ENCODE peak calls at places on chromosomes 1 and 21, in ten cellular contexts. A, E, N, S, D, W, J, M, I and K are unnamed samples.

GRCh38 chr1:152906023-152906565 is 2.3 kb upstream of the IVL start:
- DNase-seq in A (no peak), E (no peak), N (peak), S (no peak), D (peak), W (no peak), J (no peak), M (peak), I (no peak), K (peak)

GRCh38 chr1:175073054-175073453 is 5.4 kb downstream of the TNN start:
- DNase-seq in A (no peak), E (no peak), N (no peak), S (no peak), D (no peak), W (no peak), J (no peak), M (no peak), I (no peak), K (peak)

GRCh38 chr21:14096577-14096976 is 114.2 kb downstream of the LIPI start:
- DNase-seq in A (no peak), E (no peak), N (no peak), S (no peak), D (no peak), W (no peak), J (no peak), M (no peak), I (no peak), K (no peak)

GRCh38 chr21:32812035-32812434 is 40.5 kb upstream of the PAXBP1 start:
- DNase-seq in A (no peak), E (no peak), N (no peak), S (no peak), D (no peak), W (no peak), J (no peak), M (peak), I (no peak), K (no peak)

GRCh38 chr1:25958475-25958874 is 39.4 kb downstream of the PAFAH2 start:
- DNase-seq in A (no peak), E (no peak), N (no peak), S (peak), D (peak), W (no peak), J (no peak), M (peak), I (no peak), K (no peak)

GRCh38 chr1:29156543-29157268 is 25.0 kb downstream of the SRSF4 start:
- DNase-seq in A (no peak), E (no peak), N (no peak), S (no peak), D (no peak), W (peak), J (peak), M (peak), I (no peak), K (no peak)

GRCh38 chr21:40386301-40386911 is 460.6 kb downstream of the DSCAM start:
- DNase-seq in A (no peak), E (no peak), N (no peak), S (no peak), D (no peak), W (peak), J (peak), M (no peak), I (peak), K (peak)

GRCh38 chr1:81799939-81800740 is 594 bp upstream of the ADGRL2 start:
- DNase-seq in A (peak), E (no peak), N (peak), S (peak), D (peak), W (peak), J (peak), M (peak), I (no peak), K (peak)

GRCh38 chr21:32186843-32187242 is 92.0 kb downstream of the MIS18A start:
- DNase-seq in A (no peak), E (no peak), N (no peak), S (no peak), D (no peak), W (no peak), J (no peak), M (no peak), I (no peak), K (no peak)

GRCh38 chr1:118978914-118979701 is 9.0 kb downstream of the TBX15 start:
- DNase-seq in A (no peak), E (no peak), N (no peak), S (no peak), D (no peak), W (no peak), J (no peak), M (no peak), I (no peak), K (no peak)

GRCh38 chr1:14441302-14441741 is 157.2 kb upstream of the KAZN start:
- DNase-seq in A (peak), E (no peak), N (no peak), S (peak), D (no peak), W (no peak), J (no peak), M (peak), I (no peak), K (peak)

DNA sequence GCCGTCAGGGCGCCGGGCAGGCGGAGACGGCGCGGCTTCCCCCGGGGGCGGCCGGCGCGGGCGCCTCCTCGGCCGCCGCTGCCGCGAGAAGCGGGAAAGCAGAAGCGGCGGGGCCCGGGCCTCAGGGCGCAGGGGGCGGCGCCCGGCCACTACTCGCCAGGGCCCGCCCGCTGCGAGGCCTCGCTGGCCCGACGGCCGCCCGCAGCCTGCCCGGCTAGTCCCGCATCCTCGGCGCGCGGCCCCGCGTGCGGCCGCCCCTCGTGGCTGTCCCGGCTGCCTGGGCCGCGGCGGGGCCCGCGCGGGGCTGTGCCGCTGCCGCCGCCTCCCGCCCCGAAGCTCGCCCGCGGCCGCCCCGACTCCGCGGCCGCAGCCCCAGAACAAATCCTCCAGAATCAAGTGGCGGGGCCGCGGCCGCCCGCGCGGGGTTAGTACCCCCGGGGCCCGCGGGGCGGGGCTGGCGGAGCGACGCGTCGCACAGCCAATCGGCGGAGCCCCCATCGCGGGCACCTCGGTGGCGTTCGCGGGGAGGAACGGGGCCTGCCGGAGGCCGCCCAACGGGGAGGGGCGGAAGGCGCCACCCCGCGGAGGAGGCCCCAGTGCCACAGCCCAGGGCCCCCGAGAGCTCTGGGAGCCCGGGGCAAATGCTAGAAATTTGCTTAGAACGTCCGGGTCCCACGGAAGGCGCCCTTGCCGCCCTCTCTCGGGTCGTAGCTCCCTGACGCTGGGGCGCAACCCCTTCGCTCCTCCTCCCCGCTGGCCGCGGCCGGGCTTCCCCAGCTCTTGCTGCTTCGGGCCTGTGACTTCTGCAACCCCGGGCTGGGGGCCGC is at the start of gene RUNX3:
- DNase-seq in A (no peak), E (no peak), N (peak), S (no peak), D (no peak), W (peak), J (peak), M (no peak), I (peak), K (no peak)
- TF ChIP-seq CTCF in A (no peak), E (no peak), N (no peak), S (no peak), D (no peak), W (no peak), J (no peak), M (no peak), I (no peak), K (no peak)

DNA sequence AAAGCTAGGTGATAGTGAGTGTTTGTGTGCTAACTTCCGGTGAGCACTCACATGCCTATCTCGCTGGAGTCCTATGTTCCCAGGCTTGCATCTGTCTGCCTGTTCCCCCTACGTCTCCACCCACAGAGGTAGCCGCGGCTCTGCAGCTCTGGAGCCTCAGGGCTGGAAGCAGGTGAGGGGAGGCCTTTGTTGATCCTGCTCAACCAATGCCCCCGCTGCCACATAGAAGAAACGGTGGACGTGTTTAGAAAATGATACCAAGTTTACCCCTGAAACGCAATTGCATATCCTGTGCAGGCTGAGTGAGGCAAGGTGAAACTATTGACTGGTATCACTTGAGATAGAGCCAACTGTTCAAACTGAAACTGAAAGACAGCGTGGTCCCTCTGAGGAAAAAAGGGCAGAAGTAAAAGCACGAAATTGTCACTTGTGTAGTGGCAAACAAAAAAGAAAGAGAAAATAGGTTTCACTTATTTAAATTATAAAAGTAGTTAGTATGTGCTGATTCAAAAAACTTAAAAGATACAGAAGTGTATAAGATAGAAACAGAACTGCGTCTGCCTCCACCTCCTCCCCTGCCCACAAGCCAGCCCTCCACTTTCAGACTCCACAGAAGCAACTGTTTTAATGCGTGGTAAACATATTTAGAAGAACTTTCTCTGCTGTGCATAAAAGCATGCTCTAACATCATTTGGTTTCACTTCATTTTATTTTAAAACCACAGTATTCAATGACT is 38.6 kb upstream of the ETS2 start:
- DNase-seq in A (no peak), E (no peak), N (peak), S (no peak), D (no peak), W (no peak), J (peak), M (no peak), I (peak), K (peak)
- TF ChIP-seq CTCF in A (no peak), E (no peak), N (no peak), S (no peak), D (no peak), W (no peak), J (no peak), M (no peak), I (no peak), K (no peak)

GRCh38 chr1:40197656-40198055 is 36.5 kb downstream of the RLF start:
- DNase-seq in A (no peak), E (no peak), N (no peak), S (no peak), D (no peak), W (no peak), J (no peak), M (no peak), I (no peak), K (no peak)
- TF ChIP-seq CTCF in A (peak), E (no peak), N (no peak), S (peak), D (peak), W (no peak), J (no peak), M (peak), I (peak), K (peak)

GRCh38 chr1:51957618-51958017 is 32.9 kb downstream of the RAB3B start:
- DNase-seq in A (no peak), E (no peak), N (no peak), S (no peak), D (no peak), W (no peak), J (peak), M (no peak), I (no peak), K (no peak)
- TF ChIP-seq CTCF in A (no peak), E (no peak), N (no peak), S (no peak), D (no peak), W (no peak), J (no peak), M (no peak), I (no peak), K (no peak)

GRCh38 chr1:3471356-3472087 is 17.1 kb downstream of the ARHGEF16 start:
- DNase-seq in A (no peak), E (no peak), N (no peak), S (no peak), D (peak), W (peak), J (no peak), M (peak), I (no peak), K (peak)
- TF ChIP-seq CTCF in A (peak), E (no peak), N (no peak), S (peak), D (peak), W (no peak), J (no peak), M (peak), I (no peak), K (peak)

DNA sequence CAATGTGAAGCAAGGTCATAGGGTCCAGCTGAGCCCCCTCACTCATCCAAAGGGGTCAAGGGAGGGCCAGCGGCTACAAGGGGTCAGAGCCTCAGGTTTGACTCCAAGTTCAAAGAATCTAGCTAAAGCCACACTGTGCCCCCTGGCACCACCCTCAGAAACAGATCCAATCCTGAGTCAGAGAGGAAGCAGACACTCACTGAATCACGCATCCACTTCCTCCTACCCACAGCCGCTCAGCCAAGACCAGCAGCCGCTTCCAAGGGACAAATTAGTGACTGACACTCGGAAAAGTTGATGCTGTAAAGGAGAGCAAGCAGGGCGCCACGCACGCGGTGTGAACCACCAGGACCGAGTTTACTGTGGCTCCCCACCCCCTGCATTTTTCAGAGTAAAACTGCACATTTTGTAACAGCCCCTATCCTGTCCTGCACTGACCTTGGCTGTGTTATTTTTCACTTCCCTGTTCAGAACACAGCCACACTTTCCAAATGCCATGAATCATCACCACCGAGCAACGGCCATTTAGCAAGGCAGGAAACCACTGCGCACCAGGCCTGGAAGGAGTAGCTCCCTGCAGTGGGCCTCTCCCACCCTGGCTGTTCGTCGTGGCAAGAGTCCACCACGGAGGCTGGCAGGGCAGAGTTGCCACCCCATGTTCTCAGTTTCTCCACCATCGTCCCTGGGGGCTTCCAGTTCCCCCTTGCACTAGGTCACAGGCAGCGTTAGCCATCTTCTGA is 147.8 kb downstream of the TOMM20 start:
- DNase-seq in A (peak), E (peak), N (peak), S (no peak), D (peak), W (peak), J (peak), M (peak), I (peak), K (peak)
- TF ChIP-seq CTCF in A (no peak), E (no peak), N (no peak), S (no peak), D (no peak), W (no peak), J (no peak), M (no peak), I (no peak), K (no peak)

GRCh38 chr1:185363205-185363604 is 46.2 kb upstream of the IVNS1ABP start:
- DNase-seq in A (no peak), E (no peak), N (no peak), S (no peak), D (no peak), W (no peak), J (no peak), M (no peak), I (no peak), K (no peak)
- TF ChIP-seq CTCF in A (no peak), E (no peak), N (no peak), S (no peak), D (no peak), W (no peak), J (no peak), M (no peak), I (no peak), K (no peak)

GRCh38 chr1:217780993-217781392 is 149.8 kb downstream of the SPATA17 start:
- DNase-seq in A (no peak), E (no peak), N (no peak), S (no peak), D (no peak), W (no peak), J (no peak), M (no peak), I (no peak), K (no peak)
- TF ChIP-seq CTCF in A (no peak), E (no peak), N (no peak), S (no peak), D (no peak), W (no peak), J (no peak), M (no peak), I (no peak), K (no peak)

GRCh38 chr1:27349784-27350672 is 8.2 kb downstream of the SYTL1 start:
- DNase-seq in A (no peak), E (no peak), N (no peak), S (peak), D (peak), W (peak), J (peak), M (peak), I (no peak), K (no peak)

GRCh38 chr1:27353166-27353565 is 11.3 kb downstream of the SYTL1 start:
- DNase-seq in A (no peak), E (no peak), N (no peak), S (no peak), D (no peak), W (no peak), J (no peak), M (no peak), I (no peak), K (no peak)

GRCh38 chr1:27351541-27352107 is 9.8 kb downstream of the SYTL1 start:
- DNase-seq in A (no peak), E (no peak), N (no peak), S (no peak), D (no peak), W (no peak), J (no peak), M (no peak), I (no peak), K (no peak)

GRCh38 chr1:27348861-27349783 is 7.3 kb downstream of the SYTL1 start:
- DNase-seq in A (no peak), E (no peak), N (peak), S (no peak), D (no peak), W (peak), J (peak), M (no peak), I (peak), K (peak)

DNA sequence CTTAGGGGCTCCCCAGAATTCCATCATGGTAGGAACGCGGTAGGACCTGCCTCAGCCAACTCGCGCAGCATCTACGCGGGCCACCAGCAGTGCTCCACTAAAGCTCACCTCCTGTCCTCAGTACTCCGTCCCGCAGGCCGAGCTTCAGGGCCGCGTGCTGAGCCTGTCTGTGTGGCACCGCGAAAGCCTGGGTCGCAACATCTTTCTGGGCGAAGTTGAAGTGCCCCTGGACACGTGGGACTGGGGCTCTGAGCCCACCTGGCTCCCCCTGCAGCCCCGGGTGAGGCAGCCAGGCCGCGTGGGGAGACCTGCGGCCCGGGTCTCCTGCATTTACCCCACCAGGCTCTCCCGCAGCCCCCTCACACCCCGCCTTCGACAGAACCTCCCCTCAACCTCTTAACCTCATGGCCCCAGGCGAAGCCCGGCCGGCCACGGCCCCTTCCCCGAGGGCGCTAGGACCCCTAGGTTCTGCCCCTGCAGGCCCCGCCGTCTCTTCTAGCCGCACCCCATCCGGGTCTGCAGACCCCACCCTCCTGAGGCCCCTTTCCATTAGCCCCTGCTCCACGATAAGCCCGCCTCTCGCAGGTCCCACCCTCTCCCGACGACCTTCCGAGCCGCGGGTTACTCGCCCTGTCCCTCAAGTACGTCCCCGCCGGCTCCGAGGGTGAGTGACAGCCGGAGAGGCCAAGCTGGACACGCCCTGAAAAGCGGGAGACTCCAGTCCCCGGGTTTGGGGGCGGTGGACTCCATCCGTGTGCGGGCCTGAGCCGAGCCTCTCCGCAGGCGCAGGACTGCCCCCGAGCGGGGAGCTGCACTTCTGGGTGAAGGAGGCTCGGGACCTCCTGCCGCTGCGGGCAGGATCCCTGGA is 9.1 kb downstream of the SYTL1 start:
- DNase-seq in A (no peak), E (no peak), N (no peak), S (no peak), D (no peak), W (peak), J (no peak), M (no peak), I (no peak), K (no peak)
- TF ChIP-seq CTCF in A (no peak), E (no peak), N (no peak), S (peak), D (no peak), W (no peak), J (no peak), M (no peak), I (no peak), K (no peak)